ENCODE peak calls at places on chromosomes 5 and 9, in six cellular contexts. H is pancreas, M is cardiac muscle cell, D is GM06990, X is OCI-LY7, O is cardiac fibroblast. T is an unnamed sample.

GRCh38 chr5:54792611-54793404 is 192.6 kb downstream of the ESM1 start:
- DNase-seq in D (no peak), M (no peak), X (no peak), H (no peak), O (peak; percentile 73), T (no peak)

GRCh38 chr5:78577051-78577807 is 71.3 kb downstream of the LHFPL2 start:
- DNase-seq in M (no peak), D (no peak), X (no peak), H (no peak), O (peak; percentile 49), T (no peak)

GRCh38 chr9:114500583-114501292 is 4.5 kb downstream of the WHRN start:
- DNase-seq in O (no peak), H (no peak), M (no peak), X (no peak), D (no peak), T (no peak)

GRCh38 chr9:131379056-131379455 is 14.8 kb upstream of the PRRC2B start:
- DNase-seq in M (no peak), X (no peak), D (no peak), O (no peak), H (no peak), T (no peak)

GRCh38 chr9:110671849-110672248 is 3.3 kb downstream of the MUSK start:
- DNase-seq in D (no peak), H (no peak), M (no peak), X (no peak), O (no peak), T (peak; percentile 52)

GRCh38 chr5:103469288-103470065 is 93.1 kb downstream of the NUDT12 start:
- DNase-seq in M (no peak), D (no peak), H (no peak), X (no peak), O (peak; percentile 22), T (no peak)

GRCh38 chr5:122091942-122092600 is 14.0 kb upstream of the LOX start:
- DNase-seq in M (peak; percentile 42), X (no peak), O (peak; percentile 54), D (no peak), H (no peak), T (peak; percentile 66)

GRCh38 chr9:2241461-2241874 is 226.3 kb downstream of the SMARCA2 start:
- DNase-seq in D (no peak), O (peak; percentile 91), M (no peak), X (peak; percentile 20), H (no peak), T (peak; percentile 82)

GRCh38 chr9:134738869-134739659 is 97.5 kb downstream of the COL5A1 start:
- DNase-seq in H (peak; percentile 43), M (peak; percentile 80), O (peak; percentile 64), D (no peak), X (peak; percentile 23), T (peak; percentile 2)

GRCh38 chr5:149747833-149748366 is 17.8 kb downstream of the PPARGC1B start:
- DNase-seq in O (no peak), D (no peak), H (no peak), X (no peak), M (no peak), T (no peak)

GRCh38 chr5:128682669-128683068 is 144.6 kb upstream of the FBN2 start:
- DNase-seq in H (no peak), M (no peak), O (no peak), D (no peak), X (no peak), T (no peak)

GRCh38 chr9:126410229-126410628 is 83.6 kb downstream of the MVB12B start:
- DNase-seq in O (no peak), D (no peak), M (no peak), X (no peak), H (no peak), T (no peak)

GRCh38 chr5:171926311-171926710 is 80.1 kb downstream of the FBXW11 start:
- DNase-seq in D (no peak), O (no peak), X (no peak), M (no peak), H (no peak), T (peak; percentile 22)

GRCh38 chr5:6745706-6746217 is 32.5 kb downstream of the TENT4A start:
- DNase-seq in H (no peak), D (no peak), O (peak; percentile 80), X (peak; percentile 69), M (peak; percentile 56), T (peak; percentile 73)

GRCh38 chr9:123005964-123006363 is 27.5 kb upstream of the GPR21 start:
- DNase-seq in O (no peak), H (no peak), X (no peak), D (no peak), M (no peak), T (no peak)

DNA sequence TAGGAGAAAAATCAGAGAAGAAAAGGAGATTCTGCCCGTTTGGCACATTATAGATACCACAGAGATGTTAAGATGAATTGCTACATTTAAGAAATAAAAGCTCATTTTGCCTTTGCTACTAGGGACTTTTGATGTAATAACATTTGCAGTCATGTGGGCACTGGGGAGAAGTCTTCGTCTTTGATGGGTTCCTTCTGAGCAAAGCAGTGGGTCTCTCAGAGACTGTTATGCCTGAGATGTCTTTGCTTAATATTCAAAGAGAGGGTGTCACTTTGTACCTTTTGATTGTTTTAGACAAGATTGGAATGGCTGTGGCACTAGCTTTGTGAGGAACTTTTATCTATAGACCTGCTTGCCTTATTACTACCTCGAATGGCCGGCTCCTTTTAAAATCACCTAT is 25.0 kb downstream of the SLC25A25 start:
- DNase-seq in H (no peak), M (no peak), X (no peak), O (no peak), D (no peak), T (no peak)
- H3K4me3 ChIP-seq in H (no peak overlapping the region), M (no peak overlapping the region), X (no peak overlapping the region), O (no peak overlapping the region), D (no peak overlapping the region), T (no peak overlapping the region)

GRCh38 chr9:286091-286740 is 71.6 kb downstream of the DOCK8 start:
- DNase-seq in D (no peak), H (no peak), O (no peak), M (no peak), X (no peak), T (peak; percentile 40)
- H3K4me3 ChIP-seq in D (no peak overlapping the region), H (no peak overlapping the region), O (no peak overlapping the region), M (no peak overlapping the region), X (no peak overlapping the region), T (no peak overlapping the region)

DNA sequence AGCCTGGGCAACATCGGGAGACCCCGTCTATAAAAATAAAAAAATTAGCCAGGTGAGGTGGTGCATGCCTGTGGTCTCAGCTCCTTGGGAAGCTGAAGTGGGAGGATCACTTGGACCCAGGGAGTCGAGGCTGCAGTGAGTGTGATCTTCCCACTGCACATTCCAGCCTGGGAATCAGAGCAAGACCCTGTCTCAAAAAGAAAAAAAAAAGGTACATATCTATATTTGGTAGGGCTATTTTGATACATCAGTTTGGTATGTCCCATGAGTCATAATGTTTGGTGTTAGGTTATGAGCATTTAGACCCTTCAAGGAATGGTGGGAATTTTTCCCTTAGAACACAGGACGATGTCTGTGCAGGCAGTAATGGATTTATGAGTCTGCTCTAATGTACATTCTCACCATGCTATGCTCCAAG is 55.3 kb upstream of the POU4F3 start:
- DNase-seq in D (no peak), O (peak; percentile 79), M (no peak), X (no peak), H (no peak), T (peak; percentile 87)
- H3K4me3 ChIP-seq in D (no peak overlapping the region), O (no peak overlapping the region), M (no peak overlapping the region), X (no peak overlapping the region), H (no peak overlapping the region), T (no peak overlapping the region)

DNA sequence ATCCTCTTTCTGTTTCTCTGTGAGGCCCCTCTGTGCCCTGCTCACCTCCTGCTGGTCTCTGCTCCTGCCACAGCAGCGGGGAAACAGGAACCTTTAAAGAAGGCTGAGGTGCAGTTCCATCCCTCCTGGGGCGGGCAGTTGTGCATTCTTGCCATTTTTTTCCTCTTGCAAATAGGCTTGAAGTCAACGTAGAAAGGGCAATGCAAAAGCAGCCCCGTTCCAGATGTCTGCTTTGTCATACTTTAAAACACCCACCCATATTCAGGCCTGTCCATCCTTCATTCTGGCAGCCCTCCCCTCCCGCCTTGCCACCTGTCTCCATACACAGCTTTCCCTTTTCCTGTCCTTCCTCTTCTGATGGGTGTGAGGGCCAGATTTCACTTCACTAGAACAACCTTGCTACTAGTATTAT is 65.4 kb upstream of the KLF9 start:
- DNase-seq in M (no peak), X (no peak), O (peak; percentile 92), H (peak; percentile 42), D (no peak), T (peak; percentile 46)
- H3K4me3 ChIP-seq in M (no peak overlapping the region), X (no peak overlapping the region), O (no peak overlapping the region), H (no peak overlapping the region), D (no peak overlapping the region), T (no peak overlapping the region)

DNA sequence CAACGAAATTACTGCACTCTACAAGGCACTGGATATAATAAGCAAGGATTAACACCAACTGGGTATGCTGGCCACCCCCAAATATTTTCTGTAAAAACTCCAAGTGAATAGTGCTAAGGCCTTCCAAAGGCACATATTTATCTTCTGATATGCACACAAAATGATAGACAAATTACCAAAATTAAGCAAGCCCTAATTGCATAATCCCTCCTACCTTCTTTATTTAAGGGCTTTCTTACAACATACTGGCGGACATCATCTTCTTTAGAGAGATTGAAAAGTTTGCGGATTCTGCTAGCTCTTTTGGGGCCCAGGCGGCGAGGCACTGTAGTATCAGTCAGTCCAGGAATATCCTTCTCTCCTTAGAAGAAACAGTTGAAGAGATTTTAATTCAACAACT is 1.9 kb downstream of the RPS6 start:
- DNase-seq in H (no peak), O (no peak), M (no peak), D (no peak), X (no peak), T (no peak)
- H3K4me3 ChIP-seq in H (peak overlapping the region; percentile 71), O (peak overlapping the region; percentile 16), M (peak overlapping the region; percentile 72), D (peak overlapping the region; percentile 97), X (peak overlapping the region; percentile 96), T (peak overlapping the region; percentile 89)

T was measured in epithelial cell of esophagus.